ENCODE peak calls at places on chromosomes 7 and 10, in five cellular contexts. C, Q, B, U and V are unnamed samples.

GRCh38 chr10:12766222-12766621 is 235.3 kb downstream of the CCDC3 start:
- DNase-seq in C (no peak), U (no peak), B (no peak), Q (no peak), V (no peak)

GRCh38 chr7:128347573-128348147 is 4.0 kb upstream of the RBM28 start:
- DNase-seq in C (no peak), U (no peak), B (peak), Q (peak), V (peak)

GRCh38 chr7:45021604-45022296 is 21.7 kb downstream of the CCM2 start:
- DNase-seq in C (no peak), Q (no peak), U (no peak), B (peak), V (no peak)

GRCh38 chr7:74581916-74582440 is 75.5 kb upstream of the GTF2I start:
- DNase-seq in C (no peak), U (no peak), Q (no peak), B (no peak), V (no peak)

GRCh38 chr7:37142943-37143342 is 305.7 kb downstream of the ELMO1 start:
- DNase-seq in B (no peak), Q (no peak), U (no peak), C (no peak), V (no peak)

GRCh38 chr7:55325371-55325792 is 39.8 kb upstream of the LANCL2 start:
- DNase-seq in U (no peak), Q (peak), B (peak), C (no peak), V (peak)

GRCh38 chr10:129498680-129499079 is 31.6 kb downstream of the MGMT start:
- DNase-seq in Q (no peak), C (no peak), U (no peak), B (no peak), V (no peak)

GRCh38 chr10:16943301-16944080 is 126.3 kb upstream of the RSU1 start:
- DNase-seq in C (no peak), Q (no peak), U (no peak), B (peak), V (no peak)

GRCh38 chr7:132869166-132869861 is 212.6 kb downstream of the CHCHD3 start:
- DNase-seq in Q (no peak), U (no peak), C (no peak), B (no peak), V (no peak)

GRCh38 chr10:57657164-57657765 is 610.4 kb downstream of the IPMK start:
- DNase-seq in B (peak), C (peak), Q (peak), U (no peak), V (peak)

GRCh38 chr7:120920588-120920987 is 30.0 kb upstream of the ING3 start:
- DNase-seq in B (no peak), Q (no peak), U (no peak), C (no peak), V (no peak)

GRCh38 chr7:1532456-1533254 is 2.2 kb downstream of the MAFK start:
- DNase-seq in U (peak), B (peak), Q (peak), C (peak), V (peak)

GRCh38 chr10:11018426-11018818 is 750 bp downstream of the CELF2 start:
- DNase-seq in B (no peak), Q (peak), U (no peak), C (no peak), V (no peak)

GRCh38 chr7:103793614-103794013 is 195.8 kb downstream of the RELN start:
- DNase-seq in C (no peak), Q (no peak), U (no peak), B (no peak), V (no peak)

GRCh38 chr7:74454948-74455804 is 1.5 kb downstream of the GTF2IRD1 start:
- DNase-seq in B (no peak), U (no peak), Q (peak), C (peak), V (peak)

GRCh38 chr10:865257-865656 is 66.2 kb downstream of the LARP4B start:
- DNase-seq in Q (no peak), B (no peak), U (no peak), C (no peak), V (no peak)

GRCh38 chr7:92854501-92855238 is 18.3 kb upstream of the CDK6 start:
- DNase-seq in B (no peak), U (no peak), C (no peak), Q (no peak), V (no peak)

GRCh38 chr7:19920200-19920599 is 146.8 kb upstream of the TMEM196 start:
- DNase-seq in B (peak), C (no peak), Q (no peak), U (no peak), V (no peak)

DNA sequence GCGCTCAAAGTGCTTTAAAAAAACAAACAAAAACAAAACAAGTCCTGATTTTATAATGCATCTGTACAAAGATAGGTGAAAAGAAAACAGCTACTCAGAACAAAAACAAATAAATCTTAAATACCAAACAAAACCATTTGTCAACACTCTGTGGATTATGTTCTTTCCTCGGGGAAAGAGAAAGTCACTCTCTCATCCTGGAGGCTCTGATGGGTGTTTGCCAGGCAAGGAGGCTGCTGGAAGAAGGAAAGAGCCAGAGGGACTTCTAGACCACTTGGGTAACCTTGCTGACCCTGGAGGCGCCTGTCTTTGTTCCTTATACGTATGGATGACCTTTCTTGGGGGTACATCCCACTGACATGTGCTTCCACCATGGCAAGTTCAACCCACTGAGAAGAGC is 92.7 kb downstream of the ZRANB1 start:
- DNase-seq in B (no peak), C (no peak), U (no peak), Q (no peak), V (peak)
- H3K4me3 ChIP-seq in B (no peak), C (no peak), U (no peak), Q (no peak), V (no peak)

GRCh38 chr10:101238732-101239105 is 9.5 kb upstream of the LBX1 start:
- DNase-seq in Q (no peak), U (no peak), C (no peak), B (no peak), V (no peak)
- TF ChIP-seq CTCF in Q (peak), U (no peak), C (peak), B (peak), V (no peak)

GRCh38 chr10:119518936-119519335 is 23.6 kb downstream of the RGS10 start:
- DNase-seq in U (no peak), Q (no peak), C (no peak), B (no peak), V (no peak)

GRCh38 chr10:119518176-119518575 is 24.3 kb downstream of the RGS10 start:
- DNase-seq in Q (no peak), C (no peak), U (no peak), B (no peak), V (no peak)

GRCh38 chr10:119517235-119518141 is 25.0 kb downstream of the RGS10 start:
- DNase-seq in B (peak), C (no peak), U (no peak), Q (no peak), V (no peak)

GRCh38 chr10:119515511-119516045 is 26.9 kb downstream of the RGS10 start:
- DNase-seq in Q (no peak), U (no peak), C (peak), B (no peak), V (no peak)

GRCh38 chr10:119516381-119517234 is 25.9 kb downstream of the RGS10 start:
- DNase-seq in Q (no peak), C (no peak), B (peak), U (no peak), V (no peak)
- H3K4me3 ChIP-seq in Q (no peak), C (no peak), B (no peak), U (no peak), V (no peak)

DNA sequence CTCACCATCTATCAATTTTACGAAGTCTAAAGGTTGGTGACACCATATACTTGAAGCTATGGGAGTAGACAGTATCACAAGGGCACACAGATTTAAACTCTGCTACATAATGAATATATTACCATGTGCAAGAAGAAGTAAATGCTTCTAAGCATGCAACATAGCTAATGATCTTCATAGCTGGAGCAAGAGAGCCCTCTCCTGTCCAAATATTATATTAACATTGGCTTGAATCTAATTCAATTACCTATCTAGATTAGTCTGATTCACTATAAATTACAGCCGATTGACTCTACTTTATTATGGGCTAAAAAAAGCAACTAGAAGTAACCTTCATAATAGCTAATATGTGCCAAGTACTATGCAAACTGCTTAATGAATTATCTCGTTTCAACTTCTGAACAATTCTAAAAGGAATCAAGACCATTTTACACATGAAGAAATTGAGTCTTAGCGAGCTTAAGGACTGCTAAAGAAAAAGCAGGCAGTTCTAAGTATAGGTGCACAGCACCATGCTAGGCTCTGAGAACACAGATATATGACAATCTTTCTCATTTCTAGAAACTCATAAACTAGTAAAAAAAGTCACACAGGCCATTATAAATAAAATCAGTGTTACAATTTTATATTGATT is 21.9 kb downstream of the FRA10AC1 start:
- DNase-seq in U (no peak), Q (no peak), B (peak), C (no peak), V (no peak)
- TF ChIP-seq CTCF in U (no peak), Q (peak), B (peak), C (peak), V (peak)